ENCODE peak calls at places on chromosomes 16 and 17, in four cellular contexts. One of them, this sample, is unnamed.

GRCh38 chr16:85521737-85522042 is 91.4 kb upstream of the GSE1 start:
- DNase-seq in GM12878: no peak
- DNase-seq in HEK293T: no peak
- DNase-seq in K562: no peak
- DNase-seq in this sample: no peak

GRCh38 chr17:5237541-5238016 is 2.9 kb upstream of the SCIMP start:
- DNase-seq in K562: peak
- DNase-seq in HEK293T: peak
- DNase-seq in GM12878: peak
- DNase-seq in this sample: peak

GRCh38 chr16:31365131-31365865 is 10.3 kb downstream of the ITGAX start:
- DNase-seq in GM12878: no peak
- DNase-seq in K562: no peak
- DNase-seq in HEK293T: no peak
- DNase-seq in this sample: no peak

GRCh38 chr16:88721236-88721635 is 14.9 kb downstream of the CTU2 start:
- DNase-seq in GM12878: no peak
- DNase-seq in HEK293T: no peak
- DNase-seq in K562: no peak
- DNase-seq in this sample: no peak

GRCh38 chr16:30923554-30924085 is at the start of gene FBXL19:
- DNase-seq in K562: no peak
- DNase-seq in GM12878: no peak
- DNase-seq in HEK293T: no peak
- DNase-seq in this sample: no peak

GRCh38 chr16:68800257-68800875 is 43.0 kb upstream of the TANGO6 start:
- DNase-seq in HEK293T: peak
- DNase-seq in GM12878: peak
- DNase-seq in K562: peak
- DNase-seq in this sample: peak

GRCh38 chr16:73921295-73921694 is 375.3 kb upstream of the PSMD7 start:
- DNase-seq in GM12878: no peak
- DNase-seq in K562: no peak
- DNase-seq in HEK293T: no peak
- DNase-seq in this sample: no peak

GRCh38 chr16:88634141-88634993 is 4.0 kb upstream of the IL17C start:
- DNase-seq in GM12878: peak
- DNase-seq in HEK293T: no peak
- DNase-seq in K562: peak
- DNase-seq in this sample: no peak

GRCh38 chr16:27951752-27952151 is 111.8 kb downstream of the GSG1L start:
- DNase-seq in K562: no peak
- DNase-seq in HEK293T: no peak
- DNase-seq in GM12878: no peak
- DNase-seq in this sample: no peak

GRCh38 chr17:46873941-46874645 is 22.7 kb downstream of the WNT9B start:
- DNase-seq in GM12878: no peak
- DNase-seq in HEK293T: no peak
- DNase-seq in K562: no peak
- DNase-seq in this sample: no peak

GRCh38 chr17:73695035-73695738 is 50.9 kb upstream of the SDK2 start:
- DNase-seq in GM12878: no peak
- DNase-seq in K562: no peak
- DNase-seq in HEK293T: no peak
- DNase-seq in this sample: no peak

GRCh38 chr17:44898768-44899073 is 524 bp downstream of the EFTUD2 start:
- DNase-seq in HEK293T: no peak
- DNase-seq in GM12878: no peak
- DNase-seq in K562: no peak
- DNase-seq in this sample: peak

GRCh38 chr16:66569131-66569530 is 2.9 kb downstream of the CMTM1 start:
- DNase-seq in GM12878: no peak
- DNase-seq in HEK293T: no peak
- DNase-seq in K562: no peak
- DNase-seq in this sample: no peak

GRCh38 chr17:81420769-81421462 is 25.7 kb downstream of the BAHCC1 start:
- DNase-seq in GM12878: no peak
- DNase-seq in HEK293T: no peak
- DNase-seq in K562: no peak
- DNase-seq in this sample: no peak

GRCh38 chr17:39517224-39517623 is 55.9 kb downstream of the CDK12 start:
- DNase-seq in HEK293T: no peak
- DNase-seq in K562: no peak
- DNase-seq in GM12878: no peak
- DNase-seq in this sample: no peak

GRCh38 chr16:27222499-27223225 is 19.3 kb downstream of the KDM8 start:
- DNase-seq in K562: no peak
- DNase-seq in HEK293T: no peak
- DNase-seq in GM12878: no peak
- DNase-seq in this sample: no peak

GRCh38 chr17:10927712-10928111 is 89.8 kb upstream of the PIRT start:
- DNase-seq in K562: no peak
- DNase-seq in HEK293T: no peak
- DNase-seq in GM12878: no peak
- DNase-seq in this sample: no peak

GRCh38 chr17:52157603-52158449 is 688 bp downstream of the CA10 start:
- DNase-seq in GM12878: no peak
- DNase-seq in K562: no peak
- DNase-seq in HEK293T: no peak
- DNase-seq in this sample: no peak

GRCh38 chr17:6696906-6697305 is 16.3 kb downstream of the SLC13A5 start:
- DNase-seq in K562: no peak
- DNase-seq in GM12878: no peak
- DNase-seq in HEK293T: no peak
- DNase-seq in this sample: no peak

GRCh38 chr17:71765437-71765836 is 355.4 kb upstream of the SOX9 start:
- DNase-seq in K562: no peak
- DNase-seq in HEK293T: peak
- DNase-seq in GM12878: no peak
- DNase-seq in this sample: no peak

GRCh38 chr16:81694494-81695285 is 84.4 kb upstream of the PLCG2 start:
- DNase-seq in HEK293T: no peak
- DNase-seq in GM12878: no peak
- DNase-seq in K562: no peak
- DNase-seq in this sample: no peak
- TF ChIP-seq TARDBP in HEK293T: no peak
- TF ChIP-seq TARDBP in GM12878: no peak
- TF ChIP-seq TARDBP in K562: no peak
- TF ChIP-seq TARDBP in this sample: no peak

DNA sequence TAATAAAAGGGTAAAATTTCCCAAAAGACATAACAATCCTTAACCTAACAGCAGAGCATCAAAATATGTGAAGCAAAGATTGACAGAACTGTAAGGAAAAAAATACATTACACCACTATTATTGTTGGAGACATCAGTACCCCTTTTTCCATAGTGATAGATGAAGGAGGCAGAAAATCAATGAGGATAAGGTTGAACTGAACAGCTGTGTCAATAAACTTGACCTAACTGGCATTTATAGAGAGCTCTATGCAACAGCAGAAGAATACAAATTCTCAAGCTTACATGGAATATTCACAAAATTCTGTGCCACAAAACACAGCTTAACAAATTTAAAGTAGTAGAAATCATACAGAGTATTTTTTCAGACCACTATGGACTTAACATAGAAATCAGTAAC is 195.0 kb upstream of the ELAC2 start:
- DNase-seq in K562: no peak
- DNase-seq in HEK293T: no peak
- DNase-seq in GM12878: no peak
- DNase-seq in this sample: no peak
- TF ChIP-seq TARDBP in K562: no peak
- TF ChIP-seq TARDBP in HEK293T: no peak
- TF ChIP-seq TARDBP in GM12878: no peak
- TF ChIP-seq TARDBP in this sample: no peak

GRCh38 chr16:63702981-63703590 is 1418.8 kb downstream of the CDH11 start:
- DNase-seq in GM12878: no peak
- DNase-seq in K562: no peak
- DNase-seq in HEK293T: no peak
- DNase-seq in this sample: peak
- TF ChIP-seq TARDBP in GM12878: no peak
- TF ChIP-seq TARDBP in K562: no peak
- TF ChIP-seq TARDBP in HEK293T: no peak
- TF ChIP-seq TARDBP in this sample: no peak

GRCh38 chr17:12730421-12730820 is 58.9 kb upstream of the ARHGAP44 start:
- DNase-seq in HEK293T: no peak
- DNase-seq in GM12878: no peak
- DNase-seq in K562: no peak
- DNase-seq in this sample: no peak
- TF ChIP-seq TARDBP in HEK293T: no peak
- TF ChIP-seq TARDBP in GM12878: no peak
- TF ChIP-seq TARDBP in K562: no peak
- TF ChIP-seq TARDBP in this sample: no peak

DNA sequence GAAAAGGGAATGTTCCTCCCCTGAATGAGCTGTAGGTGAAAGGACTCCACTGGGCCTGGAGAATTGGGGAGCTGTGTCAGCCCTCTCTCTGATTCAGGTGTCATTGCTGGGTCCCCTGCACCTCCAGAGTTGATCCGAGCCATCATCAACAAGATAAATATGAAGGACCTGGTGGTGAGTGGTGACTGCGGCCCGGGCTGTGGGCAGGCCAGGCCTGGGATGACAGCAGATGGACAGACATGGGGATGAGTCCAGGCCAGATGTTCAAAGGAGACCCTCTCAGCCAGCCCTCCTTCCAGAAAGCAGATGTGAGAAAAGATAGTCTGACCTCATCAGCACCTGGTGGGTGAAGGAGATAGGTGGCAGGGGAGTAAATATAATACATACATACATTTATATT is 4.6 kb downstream of the CHAD start:
- DNase-seq in GM12878: no peak
- DNase-seq in HEK293T: no peak
- DNase-seq in K562: peak
- DNase-seq in this sample: no peak
- TF ChIP-seq TARDBP in GM12878: no peak
- TF ChIP-seq TARDBP in HEK293T: no peak
- TF ChIP-seq TARDBP in K562: no peak
- TF ChIP-seq TARDBP in this sample: no peak

GRCh38 chr16:56789360-56789759 is 59.4 kb downstream of the NUP93 start:
- DNase-seq in K562: peak
- DNase-seq in HEK293T: peak
- DNase-seq in GM12878: no peak
- DNase-seq in this sample: peak
- TF ChIP-seq TARDBP in K562: no peak
- TF ChIP-seq TARDBP in HEK293T: no peak
- TF ChIP-seq TARDBP in GM12878: no peak
- TF ChIP-seq TARDBP in this sample: no peak

GRCh38 chr16:71289732-71290062 is 495 bp upstream of the CMTR2 start:
- DNase-seq in GM12878: no peak
- DNase-seq in HEK293T: no peak
- DNase-seq in K562: no peak
- DNase-seq in this sample: no peak
- TF ChIP-seq TARDBP in GM12878: no peak
- TF ChIP-seq TARDBP in HEK293T: no peak
- TF ChIP-seq TARDBP in K562: no peak
- TF ChIP-seq TARDBP in this sample: no peak

This sample was measured in HepG2.